ENCODE peak calls at places on chromosomes 16 and 17, in four cellular contexts. One of them, this sample, is unnamed.

GRCh38 chr17:76444518-76445311 is 8.2 kb downstream of the UBE2O start:
- DNase-seq in AG04450: no peak
- DNase-seq in occipital lobe: no peak
- DNase-seq in tibial nerve: no peak
- DNase-seq in this sample: no peak

GRCh38 chr17:13541032-13541480 is 60.7 kb downstream of the HS3ST3A1 start:
- DNase-seq in tibial nerve: peak
- DNase-seq in AG04450: peak
- DNase-seq in occipital lobe: no peak
- DNase-seq in this sample: no peak

GRCh38 chr17:12866244-12866643 is 76.9 kb downstream of the ARHGAP44 start:
- DNase-seq in tibial nerve: no peak
- DNase-seq in AG04450: no peak
- DNase-seq in occipital lobe: no peak
- DNase-seq in this sample: no peak

GRCh38 chr16:89599451-89599858 is 14.0 kb upstream of the DPEP1 start:
- DNase-seq in AG04450: no peak
- DNase-seq in occipital lobe: no peak
- DNase-seq in tibial nerve: no peak
- DNase-seq in this sample: no peak

GRCh38 chr16:31108035-31108793 is at the start of gene BCKDK:
- DNase-seq in AG04450: no peak
- DNase-seq in tibial nerve: peak
- DNase-seq in occipital lobe: peak
- DNase-seq in this sample: peak

GRCh38 chr16:55478827-55479559 is at the start of gene MMP2:
- DNase-seq in tibial nerve: peak
- DNase-seq in occipital lobe: no peak
- DNase-seq in AG04450: no peak
- DNase-seq in this sample: no peak

GRCh38 chr17:66964930-66965800 is 658 bp downstream of the CACNG4 start:
- DNase-seq in occipital lobe: no peak
- DNase-seq in AG04450: no peak
- DNase-seq in tibial nerve: no peak
- DNase-seq in this sample: no peak

GRCh38 chr17:63973930-63974593 is 1.3 kb upstream of the SCN4A start:
- DNase-seq in occipital lobe: no peak
- DNase-seq in tibial nerve: no peak
- DNase-seq in AG04450: no peak
- DNase-seq in this sample: no peak

GRCh38 chr16:12456355-12456754 is 347.3 kb downstream of the CPPED1 start:
- DNase-seq in AG04450: no peak
- DNase-seq in tibial nerve: no peak
- DNase-seq in occipital lobe: no peak
- DNase-seq in this sample: no peak

This sample was measured in dorsolateral prefrontal cortex.